ENCODE peak calls at places on chromosomes 11 and 22, in four cellular contexts. One of them, this sample, is unnamed.

GRCh38 chr22:20451920-20452319 is 14.3 kb upstream of the SCARF2 start:
- DNase-seq in H1: no peak
- DNase-seq in trophoblast cell: no peak
- DNase-seq in neuronal stem cell: no peak
- DNase-seq in this sample: no peak

GRCh38 chr22:35018995-35019394 is 47.0 kb upstream of the ISX start:
- DNase-seq in trophoblast cell: no peak
- DNase-seq in H1: no peak
- DNase-seq in neuronal stem cell: no peak
- DNase-seq in this sample: no peak

GRCh38 chr22:37746366-37747089 is 49.7 kb downstream of the TRIOBP start:
- DNase-seq in H1: no peak
- DNase-seq in neuronal stem cell: peak
- DNase-seq in trophoblast cell: no peak
- DNase-seq in this sample: no peak

GRCh38 chr22:31271485-31271884 is 20.8 kb downstream of the PIK3IP1 start:
- DNase-seq in neuronal stem cell: no peak
- DNase-seq in trophoblast cell: peak
- DNase-seq in H1: no peak
- DNase-seq in this sample: no peak

GRCh38 chr11:21707116-21707769 is 485.6 kb upstream of the ANO5 start:
- DNase-seq in trophoblast cell: no peak
- DNase-seq in H1: no peak
- DNase-seq in neuronal stem cell: no peak
- DNase-seq in this sample: no peak

GRCh38 chr11:87463486-87464102 is 425.9 kb downstream of the TMEM135 start:
- DNase-seq in H1: no peak
- DNase-seq in trophoblast cell: peak
- DNase-seq in neuronal stem cell: peak
- DNase-seq in this sample: no peak

GRCh38 chr11:19110290-19110689 is 6.7 kb upstream of the ZDHHC13 start:
- DNase-seq in H1: no peak
- DNase-seq in neuronal stem cell: no peak
- DNase-seq in trophoblast cell: no peak
- DNase-seq in this sample: no peak

GRCh38 chr22:36413022-36413770 is 25.4 kb upstream of the MYH9 start:
- DNase-seq in neuronal stem cell: no peak
- DNase-seq in H1: no peak
- DNase-seq in trophoblast cell: peak
- DNase-seq in this sample: peak

GRCh38 chr11:112298535-112298934 is 37.9 kb upstream of the PLET1 start:
- DNase-seq in trophoblast cell: no peak
- DNase-seq in H1: no peak
- DNase-seq in neuronal stem cell: no peak
- DNase-seq in this sample: no peak

GRCh38 chr22:39545310-39546063 is 12.9 kb upstream of the RPS19BP1 start:
- DNase-seq in H1: no peak
- DNase-seq in neuronal stem cell: peak
- DNase-seq in trophoblast cell: no peak
- DNase-seq in this sample: peak

GRCh38 chr11:73229321-73230275 is 11.5 kb downstream of the P2RY2 start:
- DNase-seq in H1: no peak
- DNase-seq in neuronal stem cell: no peak
- DNase-seq in trophoblast cell: no peak
- DNase-seq in this sample: peak

GRCh38 chr11:118639899-118640298 is 32.5 kb downstream of the PHLDB1 start:
- DNase-seq in H1: no peak
- DNase-seq in trophoblast cell: no peak
- DNase-seq in neuronal stem cell: no peak
- DNase-seq in this sample: no peak

GRCh38 chr22:39913886-39914285 is 13.0 kb downstream of the GRAP2 start:
- DNase-seq in trophoblast cell: no peak
- DNase-seq in neuronal stem cell: peak
- DNase-seq in H1: no peak
- DNase-seq in this sample: peak

GRCh38 chr11:16737860-16738197 is 618 bp upstream of the C11orf58 start:
- DNase-seq in H1: no peak
- DNase-seq in neuronal stem cell: peak
- DNase-seq in trophoblast cell: no peak
- DNase-seq in this sample: no peak

GRCh38 chr22:42444060-42444904 is 12.1 kb upstream of the NFAM1 start:
- DNase-seq in neuronal stem cell: peak
- DNase-seq in H1: no peak
- DNase-seq in trophoblast cell: peak
- DNase-seq in this sample: peak

GRCh38 chr11:20031155-20032001 is 128.9 kb downstream of the DBX1 start:
- DNase-seq in neuronal stem cell: no peak
- DNase-seq in trophoblast cell: peak
- DNase-seq in H1: no peak
- DNase-seq in this sample: peak

GRCh38 chr22:41009222-41009948 is 58.2 kb downstream of the RBX1 start:
- DNase-seq in trophoblast cell: no peak
- DNase-seq in neuronal stem cell: no peak
- DNase-seq in H1: no peak
- DNase-seq in this sample: no peak

GRCh38 chr22:50251472-50252054 is 498 bp upstream of the HDAC10 start:
- DNase-seq in H1: no peak
- DNase-seq in neuronal stem cell: no peak
- DNase-seq in trophoblast cell: no peak
- DNase-seq in this sample: no peak

GRCh38 chr11:117225553-117226170 is 6.2 kb downstream of the PCSK7 start:
- DNase-seq in neuronal stem cell: no peak
- DNase-seq in H1: no peak
- DNase-seq in trophoblast cell: no peak
- DNase-seq in this sample: no peak

GRCh38 chr11:10701982-10702381 is 8.4 kb upstream of the IRAG1 start:
- DNase-seq in H1: no peak
- DNase-seq in neuronal stem cell: no peak
- DNase-seq in trophoblast cell: no peak
- DNase-seq in this sample: no peak

GRCh38 chr11:1490651-1491050 is 4.1 kb upstream of the MOB2 start:
- DNase-seq in neuronal stem cell: no peak
- DNase-seq in H1: no peak
- DNase-seq in trophoblast cell: no peak
- DNase-seq in this sample: no peak

GRCh38 chr11:119590651-119591308 is 138.2 kb downstream of the NECTIN1 start:
- DNase-seq in neuronal stem cell: peak
- DNase-seq in trophoblast cell: no peak
- DNase-seq in H1: no peak
- DNase-seq in this sample: no peak

GRCh38 chr22:49967333-49968241 is 7.0 kb downstream of the PIM3 start:
- DNase-seq in H1: no peak
- DNase-seq in trophoblast cell: no peak
- DNase-seq in neuronal stem cell: no peak
- DNase-seq in this sample: peak

GRCh38 chr11:32121012-32121411 is 30.1 kb downstream of the RCN1 start:
- DNase-seq in H1: no peak
- DNase-seq in neuronal stem cell: no peak
- DNase-seq in trophoblast cell: no peak
- DNase-seq in this sample: no peak

GRCh38 chr11:43992138-43992537 is 49.7 kb downstream of the C11orf96 start:
- DNase-seq in neuronal stem cell: no peak
- DNase-seq in H1: no peak
- DNase-seq in trophoblast cell: no peak
- DNase-seq in this sample: no peak

GRCh38 chr11:5258543-5259262 is 4.1 kb upstream of the HBG2 start:
- DNase-seq in H1: no peak
- DNase-seq in neuronal stem cell: no peak
- DNase-seq in trophoblast cell: no peak
- DNase-seq in this sample: no peak

GRCh38 chr11:47177229-47177845 is 658 bp upstream of the ARFGAP2 start:
- DNase-seq in H1: no peak
- DNase-seq in neuronal stem cell: peak
- DNase-seq in trophoblast cell: peak
- DNase-seq in this sample: peak
- H3K23ac ChIP-seq in H1: no peak
- H3K23ac ChIP-seq in neuronal stem cell: peak
- H3K23ac ChIP-seq in trophoblast cell: no peak
- H3K23ac ChIP-seq in this sample: no peak

DNA sequence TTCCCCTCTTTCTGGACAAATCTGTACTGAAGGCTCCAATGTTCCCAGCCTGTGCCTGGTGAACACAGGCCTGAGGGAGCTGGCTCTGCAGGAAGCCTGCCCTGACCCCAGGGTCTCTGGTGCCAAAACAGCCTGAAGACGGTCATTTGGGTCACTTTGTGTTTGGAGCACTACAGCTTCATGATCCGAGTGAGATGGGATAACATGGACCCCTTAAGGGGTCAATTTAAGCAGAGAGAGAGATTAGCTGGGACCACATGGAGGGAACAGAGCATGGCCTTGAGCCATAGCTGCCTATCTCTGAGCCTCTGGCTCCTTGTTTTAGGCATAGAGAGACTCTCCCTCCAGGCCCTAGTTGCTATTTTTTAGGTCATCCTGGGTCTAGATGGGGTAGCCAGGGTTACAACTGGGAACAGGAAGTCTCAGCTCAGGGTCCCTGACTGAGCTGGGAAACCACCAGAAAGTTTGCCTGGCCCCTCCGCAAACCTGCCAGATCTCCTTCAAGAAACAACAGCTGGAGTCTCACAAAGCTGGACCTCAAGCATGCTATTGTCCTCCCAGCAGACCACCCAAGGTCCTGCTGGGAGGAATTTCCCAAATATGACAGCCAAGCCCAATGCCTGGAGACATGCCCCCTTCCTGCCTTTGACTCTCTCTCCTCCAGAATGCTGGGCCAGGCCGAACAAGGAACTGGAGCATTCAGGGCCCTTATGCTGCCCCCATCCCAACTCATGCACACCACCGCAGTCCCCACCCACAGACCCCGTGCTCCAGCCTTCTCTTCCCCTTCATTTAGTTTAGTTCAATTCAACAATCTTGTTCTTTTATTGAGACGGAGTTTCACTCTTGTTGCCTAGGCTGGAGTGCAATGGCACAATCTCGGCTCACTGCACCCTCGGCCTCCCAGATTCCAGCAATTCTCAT is 4.0 kb downstream of the SLCO2B1 start:
- DNase-seq in H1: no peak
- DNase-seq in neuronal stem cell: no peak
- DNase-seq in trophoblast cell: no peak
- DNase-seq in this sample: no peak
- H3K4me3 ChIP-seq in H1: no peak
- H3K4me3 ChIP-seq in neuronal stem cell: no peak
- H3K4me3 ChIP-seq in trophoblast cell: no peak
- H3K4me3 ChIP-seq in this sample: no peak

GRCh38 chr22:33051960-33052839 is 6.0 kb downstream of the SYN3 start:
- DNase-seq in H1: no peak
- DNase-seq in trophoblast cell: no peak
- DNase-seq in neuronal stem cell: no peak
- DNase-seq in this sample: no peak
- H2BK12ac ChIP-seq in H1: peak
- H2BK12ac ChIP-seq in trophoblast cell: no peak
- H2BK12ac ChIP-seq in neuronal stem cell: no peak
- H2BK12ac ChIP-seq in this sample: no peak

GRCh38 chr22:32534252-32535215 is 59.9 kb downstream of the FBXO7 start:
- DNase-seq in H1: no peak
- DNase-seq in trophoblast cell: peak
- DNase-seq in neuronal stem cell: no peak
- DNase-seq in this sample: peak

GRCh38 chr22:32533265-32534068 is 58.9 kb downstream of the FBXO7 start:
- DNase-seq in H1: no peak
- DNase-seq in trophoblast cell: peak
- DNase-seq in neuronal stem cell: no peak
- DNase-seq in this sample: peak

GRCh38 chr22:32531228-32531627 is 56.6 kb downstream of the FBXO7 start:
- DNase-seq in H1: no peak
- DNase-seq in trophoblast cell: no peak
- DNase-seq in neuronal stem cell: no peak
- DNase-seq in this sample: peak

GRCh38 chr22:32531955-32532818 is 57.6 kb downstream of the FBXO7 start:
- DNase-seq in trophoblast cell: peak
- DNase-seq in H1: peak
- DNase-seq in neuronal stem cell: peak
- DNase-seq in this sample: peak

DNA sequence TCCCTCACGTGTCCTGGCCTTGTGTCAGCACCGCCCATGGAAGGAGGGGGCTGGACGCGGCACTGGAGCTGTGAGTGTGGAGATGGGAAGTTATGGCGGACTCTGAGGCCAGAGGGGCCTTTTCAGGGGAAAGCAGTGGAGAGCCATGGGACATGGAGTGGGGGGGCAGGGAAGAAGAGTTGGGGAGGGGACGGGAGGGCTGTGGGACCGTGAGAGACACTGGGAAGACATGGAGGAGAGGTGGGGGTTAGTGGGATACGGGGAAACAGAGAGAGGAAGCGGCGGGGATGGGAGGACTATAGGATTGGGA is 58.2 kb downstream of the FBXO7 start:
- DNase-seq in neuronal stem cell: no peak
- DNase-seq in H1: no peak
- DNase-seq in trophoblast cell: no peak
- DNase-seq in this sample: no peak
- H3K23ac ChIP-seq in neuronal stem cell: peak
- H3K23ac ChIP-seq in H1: no peak
- H3K23ac ChIP-seq in trophoblast cell: no peak
- H3K23ac ChIP-seq in this sample: no peak

GRCh38 chr11:35305670-35306382 is 113.5 kb downstream of the SLC1A2 start:
- DNase-seq in neuronal stem cell: peak
- DNase-seq in trophoblast cell: no peak
- DNase-seq in H1: peak
- DNase-seq in this sample: peak
- H3K4me3 ChIP-seq in neuronal stem cell: no peak
- H3K4me3 ChIP-seq in trophoblast cell: no peak
- H3K4me3 ChIP-seq in H1: no peak
- H3K4me3 ChIP-seq in this sample: no peak

DNA sequence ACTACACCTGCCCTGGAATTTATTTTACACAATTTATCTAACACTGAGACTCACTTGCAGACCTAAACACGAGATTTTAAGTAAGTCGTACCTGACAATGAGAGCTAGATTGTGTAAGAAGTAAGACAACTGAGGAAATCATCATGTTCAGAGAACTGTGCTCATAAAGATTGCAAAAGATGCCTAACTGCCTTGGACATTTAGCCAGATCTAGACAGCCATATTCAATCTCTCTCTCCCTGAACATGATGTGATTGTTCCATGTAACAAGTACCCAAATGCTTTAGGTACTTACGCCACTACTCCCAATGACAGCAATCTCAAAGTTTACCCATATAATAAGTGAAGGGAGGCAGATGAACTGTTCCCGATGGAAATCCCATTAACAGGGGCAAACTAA is 209.8 kb upstream of the PITPNB start:
- DNase-seq in H1: no peak
- DNase-seq in neuronal stem cell: no peak
- DNase-seq in trophoblast cell: no peak
- DNase-seq in this sample: no peak
- H2BK12ac ChIP-seq in H1: peak
- H2BK12ac ChIP-seq in neuronal stem cell: no peak
- H2BK12ac ChIP-seq in trophoblast cell: no peak
- H2BK12ac ChIP-seq in this sample: no peak

GRCh38 chr11:78418584-78419211 is 1.1 kb upstream of the GAB2 start:
- DNase-seq in trophoblast cell: no peak
- DNase-seq in neuronal stem cell: no peak
- DNase-seq in H1: no peak
- DNase-seq in this sample: no peak
- H3K23ac ChIP-seq in trophoblast cell: no peak
- H3K23ac ChIP-seq in neuronal stem cell: no peak
- H3K23ac ChIP-seq in H1: no peak
- H3K23ac ChIP-seq in this sample: no peak

GRCh38 chr11:114070464-114071139 is 11.1 kb downstream of the ZBTB16 start:
- DNase-seq in H1: no peak
- DNase-seq in trophoblast cell: no peak
- DNase-seq in neuronal stem cell: no peak
- DNase-seq in this sample: no peak
- H3K4me3 ChIP-seq in H1: no peak
- H3K4me3 ChIP-seq in trophoblast cell: no peak
- H3K4me3 ChIP-seq in neuronal stem cell: no peak
- H3K4me3 ChIP-seq in this sample: no peak

This sample was measured in mesenchymal stem cell.